ENCODE peak calls at places on chromosomes 1 and 21, in six cellular contexts. Z is SJSA1; V is CD8-positive, alpha-beta T cell; U is BJ; N is brain microvascular endothelial cell; J is HL-60. S is an unnamed sample.

GRCh38 chr21:44593598-44594405 is 1.5 kb upstream of the KRTAP10-6 start:
- DNase-seq in V (no peak), J (no peak), U (no peak), Z (peak), N (no peak), S (no peak)

GRCh38 chr1:2228684-2229031 is 539 bp downstream of the SKI start:
- DNase-seq in U (no peak), N (no peak), V (no peak), Z (no peak), J (no peak), S (no peak)

GRCh38 chr1:78229344-78229743 is 183.6 kb downstream of the GIPC2 start:
- DNase-seq in U (peak), Z (no peak), J (no peak), N (peak), V (no peak), S (no peak)

GRCh38 chr1:110619412-110620249 is 13.5 kb upstream of the KCNA2 start:
- DNase-seq in N (peak), J (peak), Z (peak), V (peak), U (no peak), S (peak)

GRCh38 chr1:27528701-27529637 is 39.0 kb upstream of the WASF2 start:
- DNase-seq in J (no peak), Z (no peak), N (no peak), U (no peak), V (no peak), S (no peak)

GRCh38 chr1:227805606-227806197 is 9.8 kb upstream of the PRSS38 start:
- DNase-seq in V (no peak), N (peak), Z (no peak), J (no peak), U (peak), S (no peak)

GRCh38 chr1:157170677-157171515 is 32.7 kb upstream of the ETV3 start:
- DNase-seq in J (peak), V (no peak), N (peak), U (no peak), Z (no peak), S (no peak)

GRCh38 chr1:43048601-43049011 is 89.9 kb upstream of the SLC2A1 start:
- DNase-seq in J (no peak), Z (no peak), U (no peak), N (no peak), V (no peak), S (no peak)

GRCh38 chr1:210541680-210542358 is 213.1 kb downstream of the HHAT start:
- DNase-seq in N (peak), J (no peak), U (no peak), Z (no peak), V (no peak), S (no peak)

GRCh38 chr1:119081267-119081666 is 59.2 kb downstream of the WARS2 start:
- DNase-seq in Z (no peak), V (no peak), J (no peak), N (peak), U (no peak), S (no peak)

GRCh38 chr1:42998381-42998780 is 39.7 kb upstream of the SLC2A1 start:
- DNase-seq in V (no peak), Z (peak), N (no peak), U (peak), J (no peak), S (no peak)

GRCh38 chr1:159854693-159855192 is 7.7 kb downstream of the VSIG8 start:
- DNase-seq in U (peak), J (peak), N (peak), V (peak), Z (peak), S (peak)

GRCh38 chr1:832136-832535 is 91.6 kb upstream of the SAMD11 start:
- DNase-seq in V (no peak), U (no peak), Z (no peak), N (no peak), J (no peak), S (no peak)

GRCh38 chr1:6601865-6602668 is 602 bp downstream of the KLHL21 start:
- DNase-seq in U (no peak), J (no peak), N (no peak), Z (no peak), V (no peak), S (no peak)

GRCh38 chr1:91166106-91166712 is 144.4 kb upstream of the ZNF644 start:
- DNase-seq in N (peak), J (peak), U (no peak), Z (no peak), V (no peak), S (peak)

GRCh38 chr1:201094829-201095228 is 17.4 kb downstream of the CACNA1S start:
- DNase-seq in N (no peak), V (no peak), Z (no peak), U (no peak), J (no peak), S (no peak)
- H3K4me3 ChIP-seq in N (no peak), V (no peak), Z (no peak), U (no peak), J (no peak), S (no peak)

DNA sequence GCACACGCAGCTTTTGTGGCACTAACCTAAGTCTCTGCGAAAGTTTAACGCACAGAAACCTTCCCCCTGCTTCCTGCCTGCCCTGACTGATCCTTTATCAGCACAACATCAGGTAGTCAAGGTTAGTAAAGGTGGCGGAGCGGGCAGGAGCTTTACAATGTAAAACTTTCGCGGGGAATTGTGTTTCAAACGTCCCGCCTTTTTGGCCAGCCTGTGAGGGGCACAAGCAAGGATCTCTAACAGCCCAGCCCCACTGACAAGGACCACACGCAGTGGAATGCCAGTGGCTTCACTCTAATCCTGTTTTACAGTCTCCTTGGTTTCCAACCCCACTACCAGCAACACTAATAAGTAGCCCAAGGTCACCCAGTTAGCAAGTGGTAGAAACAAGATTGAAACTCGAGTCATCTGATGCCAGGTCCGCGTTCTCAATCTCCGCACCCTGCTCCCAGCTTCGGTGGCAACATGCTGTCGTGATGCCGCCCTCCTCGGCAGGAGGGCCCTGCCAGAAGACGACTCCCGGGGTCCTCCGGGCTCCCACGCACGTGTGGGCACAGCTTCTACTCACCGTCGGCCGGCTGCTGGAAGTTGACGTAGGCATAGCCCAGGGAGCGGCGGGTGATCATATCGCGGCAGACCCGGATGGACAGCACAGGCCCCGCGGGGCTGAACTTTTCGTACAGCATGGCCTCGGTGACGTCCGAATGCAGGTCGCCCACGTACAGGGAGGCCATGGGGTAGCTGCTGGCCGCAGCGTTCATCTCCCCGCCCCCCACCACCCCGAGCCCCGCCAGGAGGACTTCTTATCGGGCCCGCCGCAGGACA is 1.2 kb downstream of the PABPC4 start:
- DNase-seq in N (peak), Z (peak), U (no peak), V (peak), J (peak), S (peak)
- H3K4me3 ChIP-seq in N (peak), Z (peak), U (peak), V (peak), J (peak), S (peak)

GRCh38 chr1:202709276-202710041 is 795 bp downstream of the SYT2 start:
- DNase-seq in Z (peak), V (no peak), N (no peak), J (no peak), U (no peak), S (no peak)
- H3K4me3 ChIP-seq in Z (no peak), V (no peak), N (no peak), J (no peak), U (no peak), S (no peak)

GRCh38 chr1:116382321-116382720 is 9.3 kb downstream of the ATP1A1 start:
- DNase-seq in J (no peak), V (no peak), N (no peak), U (no peak), Z (no peak), S (no peak)
- H3K4me3 ChIP-seq in J (no peak), V (no peak), N (no peak), U (no peak), Z (no peak), S (no peak)

GRCh38 chr1:154407866-154408777 is 3.0 kb downstream of the IL6R start:
- DNase-seq in V (no peak), J (no peak), Z (no peak), N (no peak), U (no peak), S (peak)
- H3K4me3 ChIP-seq in V (peak), J (peak), Z (no peak), N (no peak), U (no peak), S (peak)

DNA sequence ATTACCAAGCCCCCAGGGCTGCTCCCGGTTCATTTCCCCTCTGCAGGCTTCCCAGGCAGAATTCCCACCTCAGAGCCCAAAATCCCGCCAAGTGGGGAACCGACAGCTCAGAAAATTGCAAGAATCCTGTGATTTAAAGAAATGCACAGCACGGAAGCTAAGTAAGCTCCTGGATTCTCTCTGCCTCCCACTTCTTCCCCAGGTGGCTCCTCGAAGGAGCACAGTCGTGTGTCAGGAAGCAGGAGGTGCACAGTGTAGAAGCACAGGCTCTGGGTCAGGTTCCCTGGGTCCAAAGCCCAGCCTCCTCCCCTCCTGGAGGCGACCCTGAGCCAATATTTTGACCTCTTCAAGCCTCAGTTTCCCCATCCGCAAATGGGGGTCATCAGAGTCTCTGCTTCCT is 74.7 kb downstream of the FBXO2 start:
- DNase-seq in U (no peak), V (no peak), J (no peak), Z (no peak), N (no peak), S (no peak)
- H3K4me3 ChIP-seq in U (no peak), V (no peak), J (no peak), Z (no peak), N (no peak), S (no peak)

GRCh38 chr1:13585599-13585965 is 1.9 kb downstream of the PDPN start:
- DNase-seq in J (no peak), Z (no peak), U (no peak), N (no peak), V (no peak), S (no peak)

GRCh38 chr1:13583964-13584791 is 546 bp downstream of the PDPN start:
- DNase-seq in Z (peak), U (no peak), N (no peak), V (no peak), J (no peak), S (no peak)

GRCh38 chr1:13584876-13585598 is 1.4 kb downstream of the PDPN start:
- DNase-seq in J (no peak), Z (no peak), N (no peak), U (no peak), V (no peak), S (no peak)

GRCh38 chr1:13583592-13583963 is at the start of gene PDPN:
- DNase-seq in U (no peak), V (no peak), N (no peak), Z (peak), J (no peak), S (no peak)

GRCh38 chr1:13582713-13583443 is 754 bp upstream of the PDPN start:
- DNase-seq in U (no peak), J (no peak), V (no peak), N (no peak), Z (no peak), S (no peak)
- H3K4me3 ChIP-seq in U (no peak), J (no peak), V (no peak), N (no peak), Z (no peak), S (no peak)

DNA sequence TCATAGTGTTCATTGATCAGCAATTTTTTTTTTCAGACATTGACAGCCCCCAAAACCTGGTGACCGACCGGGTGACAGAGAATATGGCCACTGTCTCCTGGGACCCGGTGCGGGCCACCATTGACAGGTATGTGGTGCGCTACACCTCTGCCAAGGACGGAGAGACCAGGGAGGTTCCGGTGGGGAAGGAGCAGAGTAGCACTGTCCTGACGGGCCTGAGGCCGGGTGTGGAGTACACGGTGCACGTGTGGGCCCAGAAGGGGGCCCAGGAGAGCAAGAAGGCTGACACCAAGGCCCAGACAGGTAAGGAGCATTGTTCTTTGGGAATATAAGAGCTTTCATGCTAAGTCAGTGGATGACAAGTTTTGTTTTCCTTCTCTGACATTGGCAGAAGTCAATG is 49.3 kb downstream of the TNN start:
- DNase-seq in Z (no peak), J (no peak), V (no peak), U (no peak), N (no peak), S (no peak)
- H3K4me3 ChIP-seq in Z (no peak), J (no peak), V (no peak), U (no peak), N (no peak), S (no peak)

DNA sequence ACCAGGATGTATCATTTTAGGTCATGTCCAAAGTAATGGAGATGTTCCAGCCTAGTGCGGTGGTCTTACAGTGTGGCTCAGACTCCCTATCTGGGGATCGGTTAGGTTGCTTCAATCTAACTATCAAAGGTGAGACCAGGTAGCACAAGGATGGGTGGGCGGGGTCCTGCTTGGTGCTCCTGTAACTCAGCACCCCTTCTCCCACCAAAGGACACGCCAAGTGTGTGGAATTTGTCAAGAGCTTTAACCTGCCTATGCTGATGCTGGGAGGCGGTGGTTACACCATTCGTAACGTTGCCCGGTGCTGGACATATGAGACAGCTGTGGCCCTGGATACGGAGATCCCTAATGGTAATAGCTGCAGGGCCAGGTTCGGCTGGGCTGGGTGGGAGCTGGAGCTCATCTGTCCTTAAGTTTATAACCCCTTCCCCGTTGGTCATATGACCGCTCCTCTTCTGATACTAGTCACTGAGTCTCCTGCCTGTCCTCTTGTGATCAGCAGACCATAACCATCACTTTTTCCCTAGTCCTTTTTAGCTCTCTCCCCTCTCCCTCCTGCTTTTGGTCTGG is 5.4 kb downstream of the MARCKSL1 start:
- DNase-seq in Z (no peak), U (no peak), J (no peak), V (no peak), N (no peak), S (no peak)
- H3K4me3 ChIP-seq in Z (no peak), U (no peak), J (no peak), V (no peak), N (no peak), S (no peak)